ENCODE peak calls at places on chromosomes 12 and 14, in four cellular contexts. K is Panc1, G is K562, H is HepG2. L is an unnamed sample. For H3K4me1, the result is how much of the 10 kb centered on the place peaks cover.

GRCh38 chr14:22544881-22545420 is 44.1 kb downstream of the DAD1 start:
- DNase-seq in H (no peak), G (no peak), K (no peak), L (no peak)

GRCh38 chr14:60722836-60723217 is 1.3 kb downstream of the SIX4 start:
- DNase-seq in K (no peak), G (peak), H (no peak), L (no peak)

GRCh38 chr14:68662395-68662794 is 130.5 kb downstream of the ZFP36L1 start:
- DNase-seq in H (no peak), K (no peak), G (no peak), L (no peak)

GRCh38 chr14:100739306-100739705 is 12.6 kb downstream of the DLK1 start:
- DNase-seq in H (no peak), G (no peak), K (no peak), L (no peak)

GRCh38 chr14:93980464-93981201 is 4.3 kb upstream of the ASB2 start:
- DNase-seq in G (no peak), H (no peak), K (no peak), L (no peak)

GRCh38 chr14:75793806-75794205 is 132.8 kb downstream of the TTLL5 start:
- DNase-seq in H (no peak), G (no peak), K (no peak), L (no peak)

GRCh38 chr14:50233335-50234250 is 2.2 kb upstream of the SOS2 start:
- DNase-seq in G (no peak), H (peak), K (no peak), L (no peak)

GRCh38 chr14:79809849-79810612 is 401.3 kb downstream of the DIO2 start:
- DNase-seq in K (no peak), H (no peak), G (no peak), L (no peak)

GRCh38 chr12:6462234-6462995 is 8.1 kb downstream of the VAMP1 start:
- DNase-seq in K (no peak), G (no peak), H (no peak), L (no peak)

DNA sequence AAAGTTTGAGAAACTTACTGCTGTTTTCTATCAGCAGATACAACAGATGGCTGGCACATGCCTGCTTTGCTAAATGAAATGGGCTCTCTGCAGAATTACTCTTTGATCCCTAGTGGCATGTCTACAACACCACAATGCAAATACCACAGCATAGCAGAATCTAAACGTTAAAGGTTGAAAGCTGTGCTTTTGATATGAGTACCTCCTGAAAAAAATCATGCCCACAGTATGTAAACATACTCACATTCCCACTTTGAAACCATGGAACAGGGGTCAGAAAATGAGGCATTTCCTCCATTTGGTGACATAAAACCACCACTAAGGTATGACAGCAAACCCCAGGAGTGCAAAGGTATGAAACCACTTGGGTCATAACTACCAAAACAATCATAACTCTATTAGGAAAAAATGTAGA is 7.5 kb downstream of the WIF1 start:
- DNase-seq in K (no peak), H (peak), G (no peak), L (no peak)
- TF ChIP-seq TCF7L2 in K (no peak), H (no peak), G (no peak), L (no peak)

DNA sequence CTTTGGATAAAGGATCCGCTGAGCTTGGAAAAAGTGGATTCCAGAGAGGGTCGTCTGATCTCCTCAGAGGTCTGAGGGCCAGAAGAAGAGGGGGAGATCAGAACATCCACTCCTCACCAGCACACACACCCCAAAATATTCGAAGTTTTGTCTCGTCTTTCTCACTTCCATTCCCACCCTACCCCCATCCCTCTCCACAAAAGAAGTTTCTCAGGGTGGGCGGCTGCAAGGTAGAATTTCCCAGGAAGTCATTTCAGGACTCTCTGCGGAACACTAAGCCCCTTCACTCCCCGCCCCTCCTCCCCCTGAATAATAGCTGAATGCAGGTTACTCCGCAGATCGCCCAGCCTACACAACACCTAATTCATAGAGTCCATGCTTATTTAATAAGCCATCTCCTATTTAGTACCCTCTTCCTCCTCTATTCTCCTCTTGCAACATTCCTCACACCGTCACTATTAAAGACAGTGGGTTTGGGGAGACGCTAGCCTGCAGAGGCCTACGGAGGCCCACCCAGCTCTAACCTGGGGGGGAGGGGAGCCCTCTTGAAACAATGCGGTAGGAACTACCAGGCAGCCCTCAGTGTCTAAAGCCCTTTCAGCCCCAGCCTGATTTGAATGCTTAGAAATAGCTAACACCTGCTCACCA is 650 bp upstream of the SALL2 start:
- DNase-seq in K (no peak), H (no peak), G (no peak), L (no peak)
- H3K4me1 ChIP-seq in K (under half), H (under half), G (under half), L (under half)

GRCh38 chr12:123431951-123432886 is 4.3 kb downstream of the RILPL2 start:
- DNase-seq in G (no peak), K (no peak), H (no peak), L (no peak)

GRCh38 chr12:123421314-123421713 is 15.2 kb downstream of the RILPL2 start:
- DNase-seq in K (no peak), G (no peak), H (no peak), L (no peak)

DNA sequence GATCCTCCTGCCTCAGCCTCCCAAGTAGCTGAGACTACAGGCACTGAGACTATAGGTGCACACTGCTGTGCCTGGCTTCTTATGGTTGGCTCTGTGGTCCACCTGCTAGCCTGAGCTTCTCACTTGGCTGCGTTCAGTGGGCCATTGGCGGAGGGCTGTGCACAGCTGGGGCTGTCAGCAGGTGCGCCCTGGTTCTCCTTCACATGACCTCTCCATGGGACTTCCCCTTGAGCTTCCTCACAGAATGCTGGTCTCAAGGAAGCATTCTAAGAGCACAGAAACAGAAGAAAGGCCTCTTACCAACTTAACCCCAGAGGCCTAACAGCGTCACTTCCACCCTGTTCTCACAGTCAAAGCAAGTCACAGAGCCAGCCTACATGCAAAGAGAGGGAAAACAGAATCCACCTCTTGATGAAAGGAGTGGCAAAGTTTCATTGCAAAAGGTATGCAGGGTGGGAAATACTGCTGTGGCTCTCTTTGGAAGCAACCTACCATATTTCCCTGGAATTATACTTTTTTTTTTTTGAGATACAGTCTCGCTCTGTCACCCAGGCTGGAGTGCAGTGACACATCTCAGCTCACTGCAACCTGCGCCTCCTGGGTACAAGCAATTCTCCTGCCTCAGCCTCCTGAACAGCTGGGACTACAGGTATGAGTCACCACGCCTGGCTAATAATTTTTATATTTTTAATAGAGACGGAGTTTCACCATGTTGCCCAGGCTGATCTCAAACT is 9.3 kb downstream of the RILPL2 start:
- DNase-seq in K (no peak), H (no peak), G (no peak), L (no peak)
- TF ChIP-seq TCF7L2 in K (no peak), H (no peak), G (no peak), L (no peak)

GRCh38 chr12:80692114-80692513 is 15.3 kb upstream of the MYF6 start:
- DNase-seq in H (no peak), K (no peak), G (no peak), L (no peak)
- H3K4me1 ChIP-seq in H (under half), K (under half), G (under half), L (under half)

DNA sequence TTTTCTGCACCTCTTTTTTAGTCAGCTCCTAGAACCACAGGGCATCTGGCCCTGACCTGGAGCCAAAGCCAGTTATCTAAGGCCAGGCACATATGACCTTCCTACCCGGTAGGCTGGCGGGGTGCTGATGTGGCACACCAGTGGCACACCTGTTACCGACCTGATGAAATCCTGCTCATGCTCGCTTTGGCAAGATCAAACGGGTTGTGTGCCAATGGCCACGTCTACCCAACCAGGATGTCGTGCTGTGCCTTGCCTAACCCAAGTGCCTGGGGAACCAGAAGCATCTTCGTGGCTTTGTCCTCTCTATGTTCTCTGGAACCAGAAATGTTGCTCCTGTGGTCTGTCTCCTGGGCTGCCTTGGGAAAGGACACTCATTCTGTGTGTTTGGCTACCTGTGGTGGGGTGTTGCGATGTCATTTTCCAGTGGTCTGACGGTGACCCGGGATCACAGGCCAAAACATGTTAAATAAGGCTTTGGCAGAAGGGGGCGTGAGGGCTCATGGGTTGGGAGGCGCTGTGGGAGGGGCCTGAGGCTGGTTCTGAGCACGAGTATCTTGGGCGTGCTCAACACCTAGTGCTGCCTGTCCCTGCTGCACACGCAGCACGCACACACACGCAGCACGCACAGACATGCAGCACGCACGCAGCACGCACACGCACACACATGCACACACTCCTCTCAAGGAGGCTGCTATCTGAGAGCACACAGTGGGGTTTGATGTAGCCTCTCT is 27.9 kb downstream of the CCNK start:
- DNase-seq in G (no peak), K (no peak), H (no peak), L (no peak)
- TF ChIP-seq TCF7L2 in G (no peak), K (no peak), H (no peak), L (no peak)

GRCh38 chr12:79114896-79115295 is 250.3 kb downstream of the SYT1 start:
- DNase-seq in G (no peak), H (no peak), K (no peak), L (no peak)
- H3K4me1 ChIP-seq in G (under half), H (under half), K (under half), L (under half)